ENCODE peak calls at places on chromosomes 2 and 18, in four cellular contexts. O, X, G and H are unnamed samples.

GRCh38 chr18:50190926-50191325 is 4.0 kb downstream of the MYO5B start:
- DNase-seq in O (no peak), X (no peak), G (no peak), H (no peak)

GRCh38 chr2:23324281-23324680 is 60.7 kb upstream of the KLHL29 start:
- DNase-seq in O (no peak), X (no peak), G (no peak), H (no peak)

GRCh38 chr2:85012855-85013254 is 41.9 kb downstream of the KCMF1 start:
- DNase-seq in O (no peak), X (no peak), G (no peak), H (no peak)

GRCh38 chr2:206968139-206969086 is 29.1 kb downstream of the CPO start:
- DNase-seq in O (no peak), X (peak), G (no peak), H (no peak)

GRCh38 chr18:57188851-57189565 is 42.1 kb downstream of the BOD1L2 start:
- DNase-seq in O (no peak), X (no peak), G (no peak), H (no peak)

GRCh38 chr2:240419723-240420122 is 15.7 kb upstream of the GPC1 start:
- DNase-seq in O (peak), X (no peak), G (no peak), H (no peak)

GRCh38 chr18:45403341-45404049 is 211.8 kb upstream of the SLC14A2 start:
- DNase-seq in O (no peak), X (no peak), G (no peak), H (no peak)

GRCh38 chr2:75340560-75340959 is 141.2 kb upstream of the TACR1 start:
- DNase-seq in O (no peak), X (no peak), G (no peak), H (no peak)

GRCh38 chr18:13437801-13438506 is 219.4 kb downstream of the LDLRAD4 start:
- DNase-seq in O (no peak), X (no peak), G (no peak), H (no peak)

GRCh38 chr2:216857131-216857550 is 2.7 kb downstream of the TNP1 start:
- DNase-seq in O (no peak), X (peak), G (no peak), H (no peak)

GRCh38 chr2:145751634-145752033 is 1231.7 kb upstream of the ZEB2 start:
- DNase-seq in O (peak), X (peak), G (no peak), H (peak)

GRCh38 chr2:148885209-148885608 is 10.2 kb downstream of the KIF5C start:
- DNase-seq in O (no peak), X (no peak), G (no peak), H (no peak)

GRCh38 chr2:204453730-204454167 is 91.5 kb upstream of the PARD3B start:
- DNase-seq in O (peak), X (no peak), G (peak), H (no peak)

GRCh38 chr2:95050385-95051300 is 25.1 kb downstream of the MAL start:
- DNase-seq in O (no peak), X (no peak), G (no peak), H (peak)

GRCh38 chr2:236607471-236608307 is 38.1 kb downstream of the ACKR3 start:
- DNase-seq in O (no peak), X (peak), G (no peak), H (peak)

GRCh38 chr2:62578837-62579640 is 73.0 kb upstream of the TMEM17 start:
- DNase-seq in O (no peak), X (peak), G (peak), H (no peak)

GRCh38 chr2:226002438-226002837 is 602.9 kb downstream of the NYAP2 start:
- DNase-seq in O (peak), X (peak), G (no peak), H (peak)

GRCh38 chr2:30686669-30687068 is 120.6 kb downstream of the CAPN13 start:
- DNase-seq in O (no peak), X (no peak), G (no peak), H (no peak)

GRCh38 chr2:172242968-172243367 is 140.3 kb upstream of the DLX2 start:
- DNase-seq in O (no peak), X (no peak), G (peak), H (no peak)

GRCh38 chr2:54419386-54419785 is 36.7 kb upstream of the SPTBN1 start:
- DNase-seq in O (no peak), X (no peak), G (no peak), H (no peak)

GRCh38 chr18:51028201-51028805 is 1.7 kb upstream of the SMAD4 start:
- DNase-seq in O (no peak), X (peak), G (peak), H (peak)

GRCh38 chr18:55868909-55869308 is 280.9 kb upstream of the TCF4 start:
- DNase-seq in O (no peak), X (peak), G (no peak), H (no peak)

GRCh38 chr2:140880573-140880972 is 1250.2 kb downstream of the LRP1B start:
- DNase-seq in O (no peak), X (peak), G (no peak), H (no peak)

GRCh38 chr2:216002693-216003092 is 10.7 kb downstream of the MREG start:
- DNase-seq in O (no peak), X (no peak), G (no peak), H (no peak)

GRCh38 chr2:181104512-181105121 is 124.2 kb downstream of the UBE2E3 start:
- DNase-seq in O (no peak), X (peak), G (peak), H (peak)

GRCh38 chr2:161982548-161982947 is 91.5 kb downstream of the DPP4 start:
- DNase-seq in O (no peak), X (no peak), G (peak), H (no peak)

GRCh38 chr2:141929331-141930252 is 201.2 kb downstream of the LRP1B start:
- DNase-seq in O (no peak), X (no peak), G (no peak), H (no peak)

GRCh38 chr18:27687351-27687979 is 489.5 kb downstream of the CDH2 start:
- DNase-seq in O (no peak), X (no peak), G (no peak), H (no peak)

GRCh38 chr2:106965611-106966010 is 79.6 kb upstream of the ST6GAL2 start:
- DNase-seq in O (no peak), X (peak), G (no peak), H (no peak)

GRCh38 chr2:33321236-33321731 is 155.2 kb upstream of the RASGRP3 start:
- DNase-seq in O (no peak), X (peak), G (no peak), H (peak)

GRCh38 chr2:234939576-234939975 is 12.2 kb upstream of the SH3BP4 start:
- DNase-seq in O (no peak), X (no peak), G (no peak), H (no peak)

GRCh38 chr2:72980535-72981217 is 63.4 kb downstream of the EMX1 start:
- DNase-seq in O (no peak), X (peak), G (no peak), H (no peak)

DNA sequence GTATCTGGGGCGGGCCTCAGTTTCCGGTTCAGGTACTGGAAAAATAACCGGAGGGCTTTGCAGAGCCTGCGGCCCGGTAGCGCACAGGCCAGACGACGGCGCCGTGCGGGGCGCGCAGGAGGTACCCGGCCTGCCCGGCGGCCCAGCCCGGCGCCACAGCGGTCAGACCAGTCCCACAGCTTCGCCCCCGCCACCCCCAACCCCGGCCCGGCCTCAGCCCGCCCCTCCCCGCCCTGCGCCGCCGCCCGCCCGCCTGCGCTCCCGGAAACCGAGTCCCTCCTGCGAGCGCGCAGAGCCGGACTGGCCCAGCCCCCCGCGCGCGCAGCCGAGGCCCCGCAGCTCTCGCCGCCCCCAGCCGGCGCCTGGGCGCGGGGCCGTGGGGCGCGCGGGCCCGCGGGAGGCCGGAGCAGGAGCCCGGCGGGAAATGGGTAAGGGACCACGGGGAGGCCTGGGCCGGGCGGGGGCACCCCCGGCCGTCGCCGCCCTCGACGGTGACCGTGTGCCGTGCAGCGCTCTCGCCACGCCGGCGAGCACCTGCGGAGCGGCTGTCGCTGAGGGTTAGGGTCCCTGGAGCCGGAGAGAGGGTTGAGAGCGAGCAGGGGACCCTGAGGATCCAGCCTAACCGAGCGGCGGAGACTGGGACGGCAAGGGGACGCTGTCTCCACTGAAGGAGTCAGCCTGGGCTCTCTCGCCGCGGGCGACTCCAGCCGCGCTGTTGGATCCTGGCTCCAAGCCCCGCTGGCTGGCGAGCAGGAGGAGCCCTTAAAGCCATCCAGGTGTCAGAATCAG is 16.5 kb upstream of the PSD4 start:
- DNase-seq in O (peak), X (peak), G (peak), H (peak)
- TF ChIP-seq CTCF in O (no peak), X (no peak), G (no peak), H (no peak)

DNA sequence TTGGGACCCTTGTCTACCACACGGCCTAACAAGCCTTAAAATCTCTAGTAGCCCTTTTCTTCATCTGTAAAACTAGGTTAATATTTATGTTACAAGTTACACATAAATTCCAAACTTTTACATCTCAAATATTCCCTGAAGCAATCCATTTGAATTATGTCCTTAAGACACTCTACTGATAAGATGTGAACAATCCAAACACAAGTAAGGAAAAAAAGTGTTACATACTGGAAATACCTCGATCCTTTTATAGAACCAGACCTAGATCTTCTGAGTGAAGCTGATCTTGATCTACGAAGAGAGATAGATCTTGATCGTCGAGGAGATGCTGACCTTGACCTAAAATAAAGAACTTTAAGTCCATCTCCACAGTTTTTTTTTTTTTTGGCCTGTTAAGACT is 3.3 kb downstream of the SRSF7 start:
- DNase-seq in O (no peak), X (no peak), G (no peak), H (no peak)
- TF ChIP-seq CTCF in O (no peak), X (no peak), G (no peak), H (no peak)

DNA sequence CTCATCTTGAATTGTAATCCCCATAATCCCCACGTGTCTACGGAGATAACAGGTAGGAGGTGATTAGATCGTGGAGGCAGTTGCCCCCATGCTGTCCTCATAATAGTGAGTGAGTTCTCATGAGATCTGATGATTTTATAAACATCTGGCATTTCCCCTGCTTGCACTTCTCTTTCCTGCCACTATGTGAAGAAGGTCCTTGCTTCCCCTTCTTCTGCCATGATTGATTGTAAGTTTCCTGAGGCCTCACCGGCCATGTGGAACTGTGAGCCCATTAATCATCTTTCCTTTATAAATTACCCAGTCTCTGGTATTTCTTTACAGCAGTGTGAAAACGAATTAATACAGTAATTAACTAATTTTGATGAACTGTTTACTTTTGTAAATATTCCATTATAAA is 582.5 kb downstream of the TSN start:
- DNase-seq in O (no peak), X (no peak), G (no peak), H (no peak)
- TF ChIP-seq CTCF in O (no peak), X (no peak), G (no peak), H (no peak)

DNA sequence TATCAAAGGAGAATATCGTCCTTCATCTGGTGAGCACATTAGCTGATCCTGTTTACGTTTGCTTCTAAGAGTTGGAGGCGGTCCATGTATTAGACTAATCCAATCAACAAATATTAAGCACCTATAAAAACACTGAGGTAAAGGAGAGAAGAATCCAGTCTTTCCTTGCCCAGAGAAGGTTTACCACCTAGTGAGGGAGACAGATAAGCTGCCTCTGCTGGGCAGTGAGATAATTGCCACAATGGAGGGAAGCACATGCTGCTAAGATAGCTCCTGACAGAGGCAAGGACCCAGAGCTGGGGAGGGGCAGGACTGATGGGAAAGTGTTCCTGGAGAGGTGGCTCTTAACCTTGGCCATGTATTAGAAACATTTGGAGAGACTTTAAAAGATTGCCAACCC is 36.7 kb upstream of the ST8SIA5 start:
- DNase-seq in O (no peak), X (no peak), G (no peak), H (no peak)
- TF ChIP-seq CTCF in O (no peak), X (no peak), G (no peak), H (no peak)

DNA sequence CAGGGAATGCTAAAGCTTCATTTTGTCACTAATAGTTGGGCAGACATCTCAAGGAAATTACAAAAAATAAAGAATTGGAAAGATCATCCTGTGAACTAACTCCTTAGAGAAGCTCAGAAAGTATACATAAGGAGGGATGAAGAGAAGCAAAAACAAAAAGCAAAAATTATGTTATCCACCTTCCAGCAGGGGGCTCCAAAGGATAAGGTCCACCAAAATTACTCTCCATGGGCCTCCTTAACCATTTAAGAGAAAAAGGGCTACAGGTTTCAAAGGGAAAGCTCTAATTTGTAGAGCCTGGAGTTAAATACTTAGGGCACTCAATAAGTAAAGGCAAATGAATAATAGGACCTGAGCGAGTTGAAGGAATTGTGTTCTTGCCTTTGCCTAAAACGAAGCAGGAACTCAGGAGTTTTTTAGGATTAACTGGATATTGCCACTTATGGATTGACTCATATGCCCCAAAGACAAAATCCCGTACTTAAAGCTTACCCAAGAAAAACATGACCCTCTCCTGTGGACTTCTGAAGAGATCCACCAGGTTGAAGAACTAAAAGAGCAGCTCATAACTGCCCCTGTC is 1167.9 kb downstream of the DSC3 start:
- DNase-seq in O (no peak), X (peak), G (no peak), H (peak)
- TF ChIP-seq CTCF in O (no peak), X (peak), G (no peak), H (peak)

DNA sequence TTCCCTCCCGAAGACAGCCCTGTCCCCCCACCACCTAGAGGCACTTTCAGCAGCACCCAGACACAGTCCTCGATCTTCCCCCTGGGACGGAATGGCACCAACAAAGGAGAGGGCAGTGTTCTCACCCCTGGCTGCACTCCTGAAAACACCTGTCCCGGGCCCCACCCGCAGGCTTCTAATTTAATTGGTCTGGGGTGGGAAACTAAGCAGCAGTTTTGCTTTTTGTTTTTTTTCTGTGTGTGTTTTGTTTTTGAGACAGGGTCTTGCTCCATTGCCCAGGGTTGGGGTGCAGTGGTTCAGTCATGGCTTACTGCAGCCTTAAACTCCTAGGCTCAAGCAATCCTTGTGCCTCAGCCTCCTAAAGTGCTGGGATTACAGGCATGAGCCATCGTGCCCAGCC is 38.4 kb upstream of the REL start:
- DNase-seq in O (no peak), X (no peak), G (no peak), H (peak)
- TF ChIP-seq CTCF in O (no peak), X (no peak), G (no peak), H (no peak)

GRCh38 chr2:189830510-189830909 is 46.3 kb downstream of the PMS1 start:
- DNase-seq in O (no peak), X (no peak), G (no peak), H (no peak)
- TF ChIP-seq CTCF in O (no peak), X (no peak), G (no peak), H (no peak)

GRCh38 chr2:65313126-65313953 is 85.7 kb downstream of the ACTR2 start:
- DNase-seq in O (no peak), X (no peak), G (no peak), H (no peak)
- TF ChIP-seq CTCF in O (no peak), X (no peak), G (no peak), H (no peak)

GRCh38 chr2:125516496-125517109 is 1139.4 kb upstream of the GYPC start:
- DNase-seq in O (no peak), X (no peak), G (peak), H (peak)
- TF ChIP-seq CTCF in O (peak), X (peak), G (peak), H (peak)

GRCh38 chr2:131404794-131405193 is 40.8 kb upstream of the RAB6D start:
- DNase-seq in O (no peak), X (no peak), G (no peak), H (no peak)

GRCh38 chr2:131408176-131408575 is 44.2 kb upstream of the RAB6D start:
- DNase-seq in O (no peak), X (no peak), G (no peak), H (no peak)

GRCh38 chr2:131400849-131401248 is 36.9 kb upstream of the RAB6D start:
- DNase-seq in O (no peak), X (no peak), G (no peak), H (no peak)

DNA sequence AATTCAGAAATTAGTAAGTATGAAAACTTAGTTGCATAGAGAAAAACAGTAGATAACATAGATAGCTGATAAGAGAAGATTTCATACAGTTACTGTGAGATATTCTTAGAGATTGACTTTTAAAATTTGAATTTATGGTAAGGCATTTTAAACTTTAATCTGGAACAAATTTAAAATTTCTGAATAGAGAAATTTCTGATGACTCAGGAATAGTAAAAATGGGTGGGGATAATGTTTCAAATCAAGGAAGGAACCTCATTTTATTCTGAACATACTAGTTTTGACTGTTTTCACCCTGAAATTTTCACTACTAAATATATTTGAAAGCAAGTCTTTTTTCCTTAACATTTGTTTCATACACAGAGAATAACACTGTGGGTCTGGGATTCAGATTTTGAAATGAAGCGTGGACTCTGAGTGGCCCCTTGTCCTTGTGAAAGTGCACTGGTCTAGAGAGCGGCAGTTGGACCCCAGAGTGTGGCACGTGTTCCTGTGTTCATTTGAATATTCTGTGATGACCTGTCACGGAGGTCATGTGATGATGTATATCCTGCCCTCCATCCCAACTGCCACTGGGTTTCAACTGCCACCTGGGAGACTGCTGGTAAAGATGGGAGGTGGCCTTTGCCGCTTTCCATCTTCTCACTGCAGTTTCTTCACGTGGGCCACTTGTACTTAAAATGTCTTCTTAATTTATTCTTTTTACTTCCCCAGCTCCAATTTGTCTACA is 38.5 kb upstream of the RAB6D start:
- DNase-seq in O (no peak), X (no peak), G (no peak), H (no peak)
- TF ChIP-seq CTCF in O (no peak), X (no peak), G (no peak), H (no peak)